ENCODE peak calls at places on chromosomes 4 and X, in four cellular contexts. X is WTC11, K is HepG2, P is K562. Q is an unnamed sample.

GRCh38 chrX:19855700-19856381 is 31.6 kb downstream of the SH3KBP1 start:
- DNase-seq in K (no peak), X (no peak), P (no peak), Q (no peak)

GRCh38 chr4:143382539-143382938 is 45.9 kb downstream of the GAB1 start:
- DNase-seq in P (no peak), K (no peak), X (no peak), Q (no peak)

GRCh38 chrX:10567136-10567535 is 53.2 kb downstream of the MID1 start:
- DNase-seq in K (no peak), P (no peak), X (no peak), Q (no peak)

GRCh38 chr4:40719008-40719623 is 30.6 kb upstream of the NSUN7 start:
- DNase-seq in X (no peak), P (peak), K (peak), Q (peak)

GRCh38 chr4:153013202-153013988 is 77.3 kb downstream of the FHDC1 start:
- DNase-seq in P (no peak), X (no peak), K (no peak), Q (no peak)

GRCh38 chr4:132530846-132531245 is 618.2 kb upstream of the PCDH10 start:
- DNase-seq in P (no peak), X (no peak), K (no peak), Q (no peak)

GRCh38 chr4:22356996-22357596 is 158.8 kb downstream of the ADGRA3 start:
- DNase-seq in K (no peak), P (no peak), X (no peak), Q (no peak)

GRCh38 chr4:110184791-110185155 is 13.6 kb downstream of the ELOVL6 start:
- DNase-seq in K (no peak), X (no peak), P (no peak), Q (peak)

GRCh38 chr4:10619220-10619619 is 65.3 kb downstream of the CLNK start:
- DNase-seq in X (no peak), P (peak), K (no peak), Q (no peak)

GRCh38 chr4:105710678-105711077 is 2.1 kb downstream of the GSTCD start:
- DNase-seq in K (no peak), X (no peak), P (peak), Q (peak)

GRCh38 chrX:131607796-131608369 is 64.0 kb downstream of the OR13H1 start:
- DNase-seq in X (no peak), K (no peak), P (no peak), Q (no peak)

GRCh38 chrX:133254666-133255065 is 36.5 kb upstream of the TFDP3 start:
- DNase-seq in K (peak), X (no peak), P (no peak), Q (no peak)

GRCh38 chrX:105910563-105911105 is 88.3 kb downstream of the NRK start:
- DNase-seq in X (no peak), K (no peak), P (no peak), Q (no peak)

GRCh38 chr4:156977435-156978160 is 6.0 kb upstream of the PDGFC start:
- DNase-seq in P (no peak), K (no peak), X (no peak), Q (no peak)

GRCh38 chr4:178577933-178578332 is 1135.7 kb upstream of the AGA start:
- DNase-seq in K (peak), P (no peak), X (no peak), Q (peak)

GRCh38 chr4:132386130-132386529 is 763.0 kb upstream of the PCDH10 start:
- DNase-seq in X (no peak), K (no peak), P (no peak), Q (no peak)

GRCh38 chrX:12946838-12947544 is 27.9 kb upstream of the TMSB4X start:
- DNase-seq in X (peak), K (peak), P (peak), Q (peak)

GRCh38 chr4:172950990-172951389 is 217.6 kb upstream of the GALNT7 start:
- DNase-seq in K (no peak), P (no peak), X (no peak), Q (no peak)

GRCh38 chr4:1647432-1647831 is 36.7 kb downstream of the FAM53A start:
- DNase-seq in X (no peak), K (no peak), P (peak), Q (no peak)

GRCh38 chr4:138562544-138562961 is 320.4 kb upstream of the SLC7A11 start:
- DNase-seq in X (no peak), K (no peak), P (no peak), Q (no peak)

GRCh38 chr4:140943486-140943885 is 187.3 kb upstream of the TBC1D9 start:
- DNase-seq in P (no peak), K (no peak), X (no peak), Q (no peak)

GRCh38 chr4:20839957-20840356 is 139.7 kb downstream of the PACRGL start:
- DNase-seq in P (no peak), X (no peak), K (no peak), Q (no peak)

GRCh38 chr4:88969746-88970145 is 87.2 kb downstream of the FAM13A start:
- DNase-seq in P (no peak), K (no peak), X (no peak), Q (no peak)

GRCh38 chrX:20477836-20478532 is 211.3 kb upstream of the RPS6KA3 start:
- DNase-seq in X (no peak), P (no peak), K (no peak), Q (no peak)

GRCh38 chrX:48046846-48047245 is 24.6 kb downstream of the ZNF630 start:
- DNase-seq in X (no peak), K (no peak), P (no peak), Q (no peak)

GRCh38 chr4:81120055-81120454 is 89.5 kb downstream of the BMP3 start:
- DNase-seq in K (no peak), X (no peak), P (no peak), Q (no peak)

GRCh38 chrX:74419861-74420193 is 1.5 kb upstream of the SLC16A2 start:
- DNase-seq in X (no peak), K (no peak), P (no peak), Q (no peak)

GRCh38 chrX:119636419-119636818 is 30.2 kb upstream of the NKRF start:
- DNase-seq in X (no peak), P (no peak), K (no peak), Q (no peak)

GRCh38 chr4:171130126-171130801 is 682.9 kb upstream of the GALNTL6 start:
- DNase-seq in X (no peak), P (no peak), K (peak), Q (no peak)

GRCh38 chr4:1544861-1545275 is 138.6 kb upstream of the NKX1-1 start:
- DNase-seq in X (no peak), P (no peak), K (no peak), Q (no peak)

GRCh38 chr4:78951862-78952472 is 12.7 kb upstream of the PAQR3 start:
- DNase-seq in K (peak), P (peak), X (no peak), Q (peak)

GRCh38 chr4:74327751-74328150 is 19.5 kb downstream of the EPGN start:
- DNase-seq in P (no peak), K (no peak), X (no peak), Q (no peak)

GRCh38 chr4:155973639-155974475 is 20.2 kb upstream of the CTSO start:
- DNase-seq in K (no peak), P (no peak), X (no peak), Q (no peak)

GRCh38 chr4:89299153-89299789 is 8.3 kb downstream of the GPRIN3 start:
- DNase-seq in P (peak), K (no peak), X (no peak), Q (no peak)

GRCh38 chr4:104352211-104352610 is 142.5 kb downstream of the CXXC4 start:
- DNase-seq in X (peak), K (peak), P (no peak), Q (no peak)

GRCh38 chrX:115958687-115959359 is 211.7 kb upstream of the AGTR2 start:
- DNase-seq in X (no peak), K (no peak), P (no peak), Q (peak)

GRCh38 chr4:112031712-112032328 is 113.4 kb upstream of the FAM241A start:
- DNase-seq in X (no peak), K (peak), P (peak), Q (peak)
- TF ChIP-seq FOXJ3 in X (no peak), K (no peak), P (no peak), Q (no peak)

GRCh38 chrX:141989134-141989533 is 85.4 kb downstream of the MAGEC1 start:
- DNase-seq in X (no peak), P (no peak), K (no peak), Q (no peak)

GRCh38 chrX:141989802-141990201 is 86.1 kb downstream of the MAGEC1 start:
- DNase-seq in P (no peak), K (no peak), X (no peak), Q (no peak)
- TF ChIP-seq FOXJ3 in P (no peak), K (no peak), X (no peak), Q (no peak)

DNA sequence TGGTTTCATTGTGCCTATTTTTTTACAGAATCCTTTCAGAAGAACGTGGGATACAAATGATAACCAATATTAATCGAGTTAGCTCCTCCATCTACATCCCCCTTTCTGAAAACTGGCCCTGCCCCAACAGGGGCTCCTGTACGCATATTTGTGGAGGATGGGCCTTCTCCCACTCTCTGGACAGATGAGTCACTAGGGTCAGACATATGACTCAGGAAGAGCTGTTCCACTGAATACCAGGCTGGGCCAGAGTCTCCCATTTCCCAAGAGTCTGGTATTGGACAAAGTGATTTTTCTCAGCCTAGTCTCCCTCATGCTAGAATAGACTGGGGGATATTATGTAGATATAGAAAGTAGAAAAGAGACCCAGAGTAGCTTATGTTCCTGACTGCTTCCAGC is 142.4 kb downstream of the TSPAN5 start:
- DNase-seq in X (no peak), P (peak), K (peak), Q (no peak)
- TF ChIP-seq FOXJ3 in X (no peak), P (no peak), K (no peak), Q (no peak)

DNA sequence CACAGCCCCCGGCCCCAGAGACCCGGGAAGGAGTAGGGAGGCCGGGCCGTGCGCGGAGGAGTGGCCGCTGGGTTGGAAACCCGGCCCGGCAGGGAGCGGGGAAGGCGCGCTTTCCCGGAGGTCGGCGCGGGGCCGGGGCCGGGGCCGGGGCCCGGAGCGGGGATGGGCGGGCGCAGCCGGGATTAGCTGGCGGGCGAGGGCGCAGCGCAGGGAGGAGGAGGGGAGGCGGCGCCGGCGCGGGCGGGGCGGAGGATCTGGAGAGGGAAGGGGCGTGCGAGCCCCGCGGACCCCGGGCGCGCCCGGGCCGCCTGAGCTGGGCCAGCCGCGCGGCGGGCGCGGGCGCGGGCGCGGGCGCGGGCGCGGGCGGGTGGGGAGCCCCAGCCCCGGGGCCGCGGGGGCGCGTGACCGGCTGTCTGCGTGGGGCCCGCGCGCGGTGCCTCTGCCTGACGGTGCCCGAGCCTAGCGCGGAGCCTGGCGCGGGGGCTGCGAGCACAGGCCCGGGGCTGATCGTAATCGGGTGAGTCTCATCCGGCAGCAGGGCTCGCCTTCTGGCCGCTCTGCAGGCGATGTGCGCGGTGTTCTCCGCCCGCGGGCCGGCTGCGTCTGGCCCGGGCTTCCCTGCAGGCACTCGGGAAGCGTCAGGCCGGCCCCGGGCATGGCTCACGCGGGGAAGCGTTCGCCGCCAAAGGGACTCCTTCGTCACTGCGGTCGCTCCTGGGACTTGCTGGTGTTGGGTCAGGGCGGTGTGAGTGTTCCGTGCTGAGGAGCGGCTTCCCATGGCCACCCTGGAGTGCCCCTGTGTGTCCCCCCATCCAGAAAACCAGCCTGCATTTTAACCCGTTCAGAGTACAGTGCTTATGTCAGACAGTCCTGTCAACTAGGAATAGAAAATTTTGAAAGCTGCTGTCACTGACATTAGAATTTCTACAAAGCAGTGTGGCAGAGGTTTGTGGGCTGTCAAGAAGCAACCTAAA is 40.4 kb downstream of the FAM149A start:
- DNase-seq in K (no peak), X (peak), P (peak), Q (peak)
- TF ChIP-seq FOXJ3 in K (no peak), X (no peak), P (no peak), Q (no peak)

GRCh38 chrX:70324326-70324725 is 34.4 kb downstream of the KIF4A start:
- DNase-seq in X (no peak), P (no peak), K (no peak), Q (no peak)
- TF ChIP-seq FOXJ3 in X (no peak), P (no peak), K (no peak), Q (no peak)

GRCh38 chr4:176193126-176193525 is 2.3 kb downstream of the SPATA4 start:
- DNase-seq in K (no peak), P (no peak), X (no peak), Q (no peak)

GRCh38 chr4:176191974-176192373 is 3.4 kb downstream of the SPATA4 start:
- DNase-seq in P (no peak), X (no peak), K (no peak), Q (peak)

GRCh38 chr4:176188654-176189053 is 6.7 kb downstream of the SPATA4 start:
- DNase-seq in K (no peak), X (no peak), P (no peak), Q (no peak)

GRCh38 chr4:176187610-176188009 is 7.8 kb downstream of the SPATA4 start:
- DNase-seq in P (no peak), X (no peak), K (peak), Q (no peak)

DNA sequence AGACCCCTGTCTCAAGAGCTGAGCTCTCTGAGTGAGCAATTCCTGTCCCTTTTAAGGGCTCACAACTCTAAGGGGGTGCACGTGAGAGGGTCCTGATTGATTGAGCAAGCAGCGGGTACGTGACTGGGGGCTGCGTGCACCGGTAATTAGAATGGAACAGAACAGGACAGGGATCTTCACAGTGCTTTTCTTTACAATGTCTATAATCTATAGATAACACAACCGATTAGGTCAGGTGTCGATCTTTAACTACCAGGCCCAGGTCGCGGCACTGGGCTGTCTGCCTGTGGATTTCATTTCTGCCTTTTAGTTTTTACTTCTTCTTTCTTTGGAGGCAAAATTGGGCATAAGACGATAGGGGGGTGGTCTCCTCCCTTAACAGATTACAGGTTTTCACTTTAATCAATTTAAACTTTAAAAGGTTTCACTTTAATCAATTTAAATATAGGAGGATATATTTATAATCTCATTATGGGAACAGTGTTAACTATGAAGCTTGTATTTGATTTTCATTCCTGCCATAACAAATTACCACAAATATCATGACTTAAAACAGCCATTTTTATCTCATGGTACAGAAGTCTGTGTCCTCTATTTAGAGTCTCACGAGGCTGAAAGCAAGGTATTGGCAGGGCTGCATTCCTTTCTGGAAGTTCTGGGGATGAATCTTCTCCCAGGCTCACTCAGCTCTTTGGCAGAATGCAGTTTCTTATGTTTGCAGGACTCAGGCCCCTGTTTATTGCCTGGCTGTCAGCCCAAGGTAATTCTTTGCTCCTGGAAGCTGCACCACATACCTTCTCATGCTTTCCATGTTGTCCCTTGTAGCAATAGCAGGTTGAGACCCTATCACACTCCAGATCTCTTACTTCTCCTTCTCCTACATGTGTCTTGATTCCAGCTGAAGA is 5.2 kb downstream of the SPATA4 start:
- DNase-seq in X (no peak), P (no peak), K (no peak), Q (no peak)
- TF ChIP-seq FOXJ3 in X (no peak), P (no peak), K (no peak), Q (no peak)

GRCh38 chr4:123398803-123399637 is 2.4 kb downstream of the SPRY1 start:
- DNase-seq in K (peak), X (peak), P (peak), Q (peak)

GRCh38 chr4:123396294-123397275 is at the start of gene SPRY1:
- DNase-seq in P (peak), X (peak), K (peak), Q (peak)

GRCh38 chr4:123399638-123400358 is 3.2 kb downstream of the SPRY1 start:
- DNase-seq in P (no peak), X (no peak), K (no peak), Q (no peak)

GRCh38 chr4:123397276-123398150 is 918 bp downstream of the SPRY1 start:
- DNase-seq in X (peak), P (peak), K (peak), Q (peak)

DNA sequence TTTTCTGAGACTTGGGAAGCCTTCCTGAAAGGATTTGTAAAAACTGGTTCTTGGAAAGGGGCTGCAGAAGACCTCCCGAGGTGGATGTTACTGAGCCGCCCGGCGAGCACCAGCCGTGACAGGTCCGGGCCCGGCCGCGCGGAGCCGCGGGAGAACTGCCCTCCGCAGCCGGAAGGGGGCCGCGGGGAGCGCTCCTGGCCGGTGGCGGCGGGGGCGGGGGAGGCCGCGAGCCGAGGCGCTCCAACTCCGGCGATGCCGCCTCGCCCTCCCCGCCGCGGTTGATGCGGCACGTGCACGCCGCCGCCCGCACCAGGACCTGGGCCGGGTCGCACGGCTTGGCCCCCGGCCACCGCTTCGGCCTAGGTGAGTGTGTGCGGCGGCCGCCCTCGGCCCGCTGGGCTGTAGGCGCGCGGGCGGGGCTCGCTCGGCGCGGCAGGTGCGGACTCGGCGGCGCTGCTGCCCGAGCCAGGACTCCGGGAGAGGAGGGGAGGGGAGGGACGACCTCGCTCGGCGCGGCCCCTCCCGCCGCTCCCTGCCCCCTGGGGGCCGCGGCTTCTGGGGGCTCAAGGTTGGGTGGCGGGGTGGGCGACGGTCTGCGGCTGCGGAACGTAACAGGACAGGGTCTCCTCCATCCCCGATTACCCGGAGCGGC is 1.7 kb downstream of the SPRY1 start:
- DNase-seq in X (peak), K (no peak), P (peak), Q (peak)
- TF ChIP-seq FOXJ3 in X (no peak), K (no peak), P (no peak), Q (no peak)

GRCh38 chr4:14528921-14529320 is 473.4 kb upstream of the CPEB2 start:
- DNase-seq in P (no peak), K (no peak), X (no peak), Q (no peak)

GRCh38 chr4:14529653-14530052 is 472.6 kb upstream of the CPEB2 start:
- DNase-seq in X (no peak), P (no peak), K (no peak), Q (no peak)

GRCh38 chr4:14532436-14532835 is 469.8 kb upstream of the CPEB2 start:
- DNase-seq in X (no peak), P (no peak), K (no peak), Q (no peak)
- TF ChIP-seq FOXJ3 in X (no peak), P (no peak), K (no peak), Q (no peak)

Q was measured in SK-N-SH.